ENCODE peak calls at places on chromosomes 5 and 9, in ten cellular contexts. L is ELF-1; F is stimulated activated CD4-positive, alpha-beta T cell treated with anti-CD3 and anti-CD28 coated beads, Interleukin-1b, Interleukin-23, amount 100 ng/mL, for 24 hours; O is activated effector memory CD4-positive, alpha-beta T cell treated with anti-CD3 and anti-CD28 coated beads, Interleukin-2, amount 50 U/mL, for 16 hours; H is GM13976; V is AG08396; I is hippocampal formation; Z is A172; N is EL; Q is ELR. P is an unnamed sample.
A peak's percentile ranks its signal among the peaks of the same experiment; 100 is the strongest.

GRCh38 chr9:114238919-114239879 is 83.7 kb upstream of the ORM1 start:
- DNase-seq in F (no peak), V (peak; percentile 57), Q (peak; percentile 47), L (peak; percentile 78), Z (peak; percentile 64), I (peak; percentile 39), N (peak; percentile 62), H (no peak), O (no peak), P (no peak)

GRCh38 chr9:87109182-87109581 is 161.9 kb upstream of the GAS1 start:
- DNase-seq in N (peak; percentile 47), I (no peak), L (no peak), F (no peak), Z (no peak), O (no peak), V (no peak), H (no peak), Q (peak; percentile 4), P (no peak)

GRCh38 chr5:116709082-116709481 is 134.5 kb upstream of the SEMA6A start:
- DNase-seq in I (no peak), Q (no peak), F (no peak), Z (no peak), H (no peak), O (no peak), N (no peak), V (no peak), L (peak; percentile 60), P (no peak)

GRCh38 chr5:1801954-1802295 is 718 bp downstream of the NDUFS6 start:
- DNase-seq in H (no peak), V (no peak), Q (peak; percentile 51), I (no peak), F (no peak), L (peak; percentile 55), N (peak; percentile 19), Z (peak; percentile 30), O (no peak), P (no peak)

GRCh38 chr9:2642068-2642467 is 20.5 kb downstream of the VLDLR start:
- DNase-seq in N (no peak), I (no peak), F (no peak), V (no peak), L (no peak), O (no peak), Z (no peak), Q (no peak), H (no peak), P (no peak)

GRCh38 chr5:161975350-161975749 is 92.2 kb upstream of the GABRG2 start:
- DNase-seq in H (no peak), N (no peak), Z (no peak), O (no peak), F (no peak), L (no peak), V (no peak), Q (no peak), I (no peak), P (no peak)

GRCh38 chr9:120774719-120775118 is 18.5 kb downstream of the FBXW2 start:
- DNase-seq in Q (peak; percentile 16), I (no peak), N (no peak), Z (no peak), O (no peak), V (no peak), H (no peak), F (no peak), L (no peak), P (no peak)

GRCh38 chr9:114300153-114300845 is 22.6 kb upstream of the ORM1 start:
- DNase-seq in N (no peak), I (no peak), F (no peak), Q (no peak), O (peak; percentile 44), Z (no peak), V (peak; percentile 1), L (no peak), H (no peak), P (no peak)

GRCh38 chr9:107261106-107261505 is 22.0 kb upstream of the RAD23B start:
- DNase-seq in Q (no peak), O (no peak), H (no peak), N (no peak), Z (no peak), F (no peak), I (no peak), V (no peak), L (no peak), P (no peak)

GRCh38 chr5:118984602-118985001 is 3.7 kb downstream of the DTWD2 start:
- DNase-seq in H (no peak), N (peak; percentile 75), I (no peak), L (no peak), Z (peak; percentile 77), Q (peak; percentile 54), V (peak; percentile 58), O (no peak), F (no peak), P (no peak)

GRCh38 chr9:97956365-97956764 is 18.4 kb upstream of the HEMGN start:
- DNase-seq in H (no peak), L (no peak), N (no peak), Z (no peak), I (no peak), F (no peak), Q (no peak), V (no peak), O (no peak), P (no peak)

GRCh38 chr9:22084336-22085035 is 75.4 kb upstream of the CDKN2B start:
- DNase-seq in I (no peak), Z (no peak), F (no peak), O (no peak), Q (peak; percentile 95), H (no peak), N (peak; percentile 96), V (peak; percentile 61), L (no peak), P (no peak)

GRCh38 chr9:98007251-98007928 is 24.2 kb downstream of the ANP32B start:
- DNase-seq in N (no peak), F (no peak), Z (no peak), L (no peak), V (no peak), O (no peak), Q (peak; percentile 63), I (no peak), H (no peak), P (no peak)

GRCh38 chr9:13675638-13676000 is 396.1 kb upstream of the MPDZ start:
- DNase-seq in O (no peak), H (no peak), N (no peak), L (no peak), V (no peak), F (no peak), I (no peak), Q (no peak), Z (no peak), P (no peak)

GRCh38 chr5:146026307-146027010 is 78.9 kb downstream of the PLAC8L1 start:
- DNase-seq in Z (no peak), O (no peak), L (peak; percentile 51), H (no peak), Q (no peak), N (no peak), I (no peak), V (no peak), F (no peak), P (no peak)

GRCh38 chr5:177552839-177553455 is 1.4 kb downstream of the FAM193B start:
- DNase-seq in Q (peak; percentile 58), O (no peak), V (peak; percentile 53), I (no peak), Z (no peak), F (no peak), N (peak; percentile 51), H (no peak), L (peak; percentile 35), P (no peak)